ENCODE peak calls at places on chromosomes 6 and 20, in seven cellular contexts. I is fibroblast of mammary gland; S is aorta; H is ureter; D is astrocyte of the spinal cord; L is stimulated activated CD4-positive, alpha-beta T cell treated with anti-CD3 and anti-CD28 coated beads, Interleukin-15, amount 100 ng/mL, for 1 hour; B is H9. Z is an unnamed sample.

GRCh38 chr6:136923116-136923953 is 1.2 kb downstream of the SLC35D3 start:
- DNase-seq in S (no peak), H (no peak), B (peak), D (no peak), I (no peak), L (no peak), Z (no peak)

GRCh38 chr20:25009218-25010145 is 16.9 kb upstream of the APMAP start:
- DNase-seq in L (no peak), B (no peak), D (no peak), H (peak), S (no peak), I (no peak), Z (peak)

GRCh38 chr6:116314218-116314617 is 34.5 kb upstream of the TSPYL1 start:
- DNase-seq in B (no peak), L (no peak), D (no peak), I (no peak), H (no peak), S (no peak), Z (no peak)

GRCh38 chr6:31135710-31136109 is 3.2 kb downstream of the PSORS1C2 start:
- DNase-seq in B (no peak), H (no peak), S (no peak), I (no peak), D (no peak), L (no peak), Z (no peak)

GRCh38 chr6:16483315-16483875 is 245.0 kb downstream of the GMPR start:
- DNase-seq in B (no peak), H (no peak), I (no peak), D (no peak), S (no peak), L (no peak), Z (no peak)

GRCh38 chr6:156589281-156589680 is 187.9 kb upstream of the ARID1B start:
- DNase-seq in L (no peak), D (peak), S (no peak), B (no peak), H (no peak), I (peak), Z (no peak)

GRCh38 chr20:22805219-22805618 is 220.8 kb upstream of the FOXA2 start:
- DNase-seq in S (peak), H (peak), I (peak), L (no peak), B (peak), D (peak), Z (peak)

GRCh38 chr20:33175123-33175522 is 7.2 kb downstream of the BPIFA2 start:
- DNase-seq in B (no peak), S (no peak), H (no peak), L (no peak), I (no peak), D (no peak), Z (no peak)

GRCh38 chr6:6771224-6771915 is 182.8 kb downstream of the LY86 start:
- DNase-seq in D (no peak), S (no peak), I (no peak), B (no peak), L (no peak), H (no peak), Z (no peak)

GRCh38 chr6:127300411-127300810 is 33.7 kb downstream of the RNF146 start:
- DNase-seq in I (peak), S (no peak), B (peak), H (no peak), D (peak), L (no peak), Z (no peak)

GRCh38 chr20:39190666-39191570 is 228.8 kb downstream of the DHX35 start:
- DNase-seq in B (no peak), D (no peak), L (no peak), I (peak), S (no peak), H (no peak), Z (no peak)

GRCh38 chr6:25193147-25193864 is 85.9 kb upstream of the CARMIL1 start:
- DNase-seq in L (no peak), D (peak), S (no peak), I (peak), H (peak), B (no peak), Z (no peak)

GRCh38 chr6:27126046-27126814 is 121.3 kb upstream of the PRSS16 start:
- DNase-seq in H (no peak), L (no peak), S (no peak), D (no peak), B (no peak), I (no peak), Z (no peak)

GRCh38 chr20:33279261-33279910 is 3.6 kb upstream of the BPIFB1 start:
- DNase-seq in I (no peak), S (no peak), D (no peak), L (no peak), H (no peak), B (no peak), Z (no peak)

GRCh38 chr6:157521665-157522335 is 140.8 kb downstream of the ZDHHC14 start:
- DNase-seq in I (no peak), H (no peak), D (no peak), L (no peak), B (no peak), S (no peak), Z (no peak)

GRCh38 chr6:50785921-50786320 is 32.8 kb upstream of the TFAP2B start:
- DNase-seq in D (no peak), B (no peak), S (no peak), L (no peak), H (no peak), I (no peak), Z (no peak)

GRCh38 chr6:11495565-11496145 is 41.9 kb upstream of the TMEM170B start:
- DNase-seq in S (no peak), I (no peak), B (no peak), L (no peak), H (no peak), D (no peak), Z (no peak)

GRCh38 chr6:26033942-26034354 is 53.3 kb upstream of the HFE start:
- DNase-seq in I (no peak), S (no peak), H (no peak), L (no peak), B (peak), D (no peak), Z (peak)

GRCh38 chr6:116329156-116329555 is 41.6 kb upstream of the DSE start:
- DNase-seq in I (no peak), L (no peak), D (no peak), B (no peak), S (no peak), H (no peak), Z (no peak)